ENCODE peak calls at places on chromosome 3, in seven cellular contexts. B is neural crest cell; K is IMR-90; C is effector memory CD4-positive, alpha-beta T cell; E is RWPE2; R is T-cell; S is fibroblast of the aortic adventitia. D is an unnamed sample.

GRCh38 chr3:42172047-42172654 is 81.0 kb downstream of the TRAK1 start:
- DNase-seq in B (no peak), K (no peak), C (no peak), E (no peak), R (no peak), S (no peak), D (no peak)

GRCh38 chr3:197222816-197223419 is 75.5 kb downstream of the DLG1 start:
- DNase-seq in B (no peak), K (no peak), C (no peak), E (no peak), R (no peak), S (no peak), D (no peak)

GRCh38 chr3:38640661-38641441 is 8.6 kb downstream of the SCN5A start:
- DNase-seq in B (peak), K (no peak), C (no peak), E (peak), R (no peak), S (no peak), D (no peak)

GRCh38 chr3:155441026-155441425 is 147.5 kb upstream of the STRIT1 start:
- DNase-seq in B (no peak), K (no peak), C (no peak), E (no peak), R (no peak), S (no peak), D (no peak)

GRCh38 chr3:155131104-155131503 is 51.0 kb downstream of the MME start:
- DNase-seq in B (no peak), K (peak), C (no peak), E (no peak), R (no peak), S (peak), D (no peak)

GRCh38 chr3:52122491-52122890 is 31.7 kb downstream of the POC1A start:
- DNase-seq in B (no peak), K (no peak), C (no peak), E (no peak), R (no peak), S (no peak), D (no peak)

GRCh38 chr3:73073091-73073707 is 11.7 kb downstream of the EBLN2 start:
- DNase-seq in B (no peak), K (peak), C (no peak), E (no peak), R (no peak), S (peak), D (no peak)

GRCh38 chr3:69179740-69180372 is 57.5 kb upstream of the LMOD3 start:
- DNase-seq in B (no peak), K (no peak), C (no peak), E (no peak), R (no peak), S (no peak), D (no peak)

GRCh38 chr3:28476194-28476593 is 127.6 kb upstream of the AZI2 start:
- DNase-seq in B (no peak), K (peak), C (no peak), E (no peak), R (no peak), S (peak), D (no peak)

GRCh38 chr3:45567730-45568172 is 26.8 kb upstream of the LIMD1 start:
- DNase-seq in B (no peak), K (peak), C (no peak), E (no peak), R (no peak), S (no peak), D (peak)

GRCh38 chr3:47847801-47848518 is 45.0 kb downstream of the DHX30 start:
- DNase-seq in B (no peak), K (no peak), C (no peak), E (no peak), R (no peak), S (no peak), D (no peak)

GRCh38 chr3:72872183-72872582 is 15.7 kb upstream of the GXYLT2 start:
- DNase-seq in B (no peak), K (peak), C (no peak), E (no peak), R (no peak), S (peak), D (no peak)

GRCh38 chr3:113000691-113001090 is 9.9 kb downstream of the GTPBP8 start:
- DNase-seq in B (no peak), K (no peak), C (no peak), E (no peak), R (no peak), S (no peak), D (no peak)

GRCh38 chr3:71176366-71176765 is 407.2 kb downstream of the FOXP1 start:
- DNase-seq in B (no peak), K (no peak), C (no peak), E (no peak), R (no peak), S (no peak), D (no peak)

GRCh38 chr3:120475722-120476385 is 25.1 kb upstream of the FSTL1 start:
- DNase-seq in B (no peak), K (peak), C (no peak), E (no peak), R (no peak), S (no peak), D (no peak)

GRCh38 chr3:29494305-29495036 is 213.6 kb downstream of the RBMS3 start:
- DNase-seq in B (no peak), K (peak), C (no peak), E (no peak), R (no peak), S (peak), D (no peak)

GRCh38 chr3:12658593-12659058 is 5.3 kb downstream of the RAF1 start:
- DNase-seq in B (no peak), K (peak), C (no peak), E (no peak), R (no peak), S (peak), D (no peak)

D was measured in activated CD4-positive, alpha-beta T cell treated with anti-CD3 and anti-CD28 coated beads, Interleukin-2, amount 50 U/mL, for 1 hour.